ENCODE peak calls at places on chromosomes 4 and X, in seven cellular contexts. K is AG09309, S is neural crest cell, F is hepatocyte, M is NCI-H1417 treated with DMSO at 0.1 percent for 48 hours, B is nephron progenitor cell, Z is amniotic stem cell. W is an unnamed sample.

GRCh38 chr4:83083925-83084475 is 30.5 kb downstream of the PLAC8 start:
- DNase-seq in K (no peak), S (no peak), F (no peak), M (no peak), B (no peak), Z (no peak), W (no peak)

GRCh38 chr4:33187035-33187434 is 2466.9 kb downstream of the PCDH7 start:
- DNase-seq in K (no peak), S (no peak), F (no peak), M (no peak), B (no peak), Z (no peak), W (no peak)

GRCh38 chr4:56307423-56307822 is 79.9 kb downstream of the AASDH start:
- DNase-seq in K (no peak), S (no peak), F (no peak), M (no peak), B (no peak), Z (no peak), W (no peak)

GRCh38 chr4:110411599-110412011 is 64.3 kb upstream of the ENPEP start:
- DNase-seq in K (no peak), S (peak), F (no peak), M (no peak), B (peak), Z (no peak), W (no peak)

GRCh38 chr4:76954489-76954888 is 4.9 kb downstream of the SEPTIN11 start:
- DNase-seq in K (no peak), S (no peak), F (no peak), M (no peak), B (no peak), Z (no peak), W (no peak)

GRCh38 chr4:161894493-161895167 is 269.2 kb downstream of the FSTL5 start:
- DNase-seq in K (no peak), S (no peak), F (no peak), M (no peak), B (no peak), Z (no peak), W (no peak)

GRCh38 chr4:159045321-159045720 is 57.6 kb upstream of the RAPGEF2 start:
- DNase-seq in K (no peak), S (no peak), F (no peak), M (no peak), B (no peak), Z (no peak), W (no peak)

GRCh38 chrX:48854898-48855297 is 19.5 kb upstream of the PCSK1N start:
- DNase-seq in K (no peak), S (no peak), F (no peak), M (no peak), B (no peak), Z (no peak), W (no peak)

GRCh38 chr4:40912455-40913055 is 162.8 kb downstream of the NSUN7 start:
- DNase-seq in K (no peak), S (no peak), F (no peak), M (no peak), B (no peak), Z (no peak), W (no peak)

GRCh38 chrX:39477438-39478120 is 620.2 kb downstream of the BCOR start:
- DNase-seq in K (no peak), S (peak), F (peak), M (peak), B (peak), Z (no peak), W (peak)

GRCh38 chr4:113452868-113453620 is 308.5 kb downstream of the CAMK2D start:
- DNase-seq in K (no peak), S (no peak), F (no peak), M (no peak), B (no peak), Z (no peak), W (no peak)

GRCh38 chr4:84338367-84338766 is 160.7 kb downstream of the NKX6-1 start:
- DNase-seq in K (no peak), S (no peak), F (no peak), M (no peak), B (no peak), Z (no peak), W (no peak)

GRCh38 chr4:96455045-96455720 is 615.3 kb downstream of the PDHA2 start:
- DNase-seq in K (no peak), S (no peak), F (no peak), M (no peak), B (no peak), Z (no peak), W (no peak)

GRCh38 chr4:9983211-9983610 is 38.1 kb downstream of the SLC2A9 start:
- DNase-seq in K (no peak), S (no peak), F (no peak), M (no peak), B (no peak), Z (no peak), W (no peak)

GRCh38 chr4:156198511-156198910 is 244.8 kb upstream of the CTSO start:
- DNase-seq in K (no peak), S (no peak), F (no peak), M (no peak), B (no peak), Z (no peak), W (no peak)

GRCh38 chrX:124842205-124842604 is 477.5 kb upstream of the TEX13C start:
- DNase-seq in K (no peak), S (no peak), F (no peak), M (no peak), B (no peak), Z (no peak), W (no peak)

GRCh38 chr4:80931645-80932215 is 98.8 kb upstream of the BMP3 start:
- DNase-seq in K (no peak), S (no peak), F (no peak), M (no peak), B (no peak), Z (no peak), W (no peak)

W was measured in mucosa of gallbladder.